ENCODE peak calls at places on chromosomes 2 and 18, in nine cellular contexts. T is AG09309; J is GM12865; S is CD8-positive, alpha-beta T cell; E is dorsolateral prefrontal cortex; X is cardiac muscle cell; I is MCF 10A; W is left ventricle myocardium inferior; N is endothelial cell. Z is an unnamed sample.

GRCh38 chr2:100819365-100820345 is at the start of gene NPAS2:
- DNase-seq in T (no peak), J (no peak), S (peak), E (peak), X (peak), I (peak), W (peak), N (peak), Z (peak)

GRCh38 chr18:48922203-48922800 is 28.5 kb downstream of the SMAD7 start:
- DNase-seq in T (no peak), J (no peak), S (no peak), E (no peak), X (no peak), I (no peak), W (no peak), N (no peak), Z (no peak)

GRCh38 chr2:20634430-20635095 is 16.3 kb downstream of the HS1BP3 start:
- DNase-seq in T (no peak), J (no peak), S (no peak), E (no peak), X (peak), I (peak), W (peak), N (no peak), Z (no peak)

GRCh38 chr2:234377761-234378341 is 119.0 kb downstream of the ARL4C start:
- DNase-seq in T (peak), J (no peak), S (no peak), E (no peak), X (peak), I (no peak), W (no peak), N (no peak), Z (no peak)

GRCh38 chr2:234961784-234962183 is 10.0 kb downstream of the SH3BP4 start:
- DNase-seq in T (no peak), J (no peak), S (no peak), E (no peak), X (no peak), I (no peak), W (no peak), N (no peak), Z (no peak)

GRCh38 chr2:177612651-177613050 is 220.1 kb downstream of the AGPS start:
- DNase-seq in T (no peak), J (no peak), S (no peak), E (no peak), X (no peak), I (no peak), W (no peak), N (no peak), Z (no peak)

GRCh38 chr2:97870396-97870843 is 125.3 kb downstream of the TMEM131 start:
- DNase-seq in T (peak), J (peak), S (peak), E (no peak), X (peak), I (peak), W (no peak), N (no peak), Z (peak)

GRCh38 chr18:476368-476767 is 24.1 kb downstream of the COLEC12 start:
- DNase-seq in T (no peak), J (no peak), S (no peak), E (no peak), X (no peak), I (no peak), W (no peak), N (no peak), Z (no peak)

GRCh38 chr2:182379235-182379634 is 47.6 kb downstream of the PDE1A start:
- DNase-seq in T (no peak), J (no peak), S (no peak), E (no peak), X (peak), I (peak), W (no peak), N (no peak), Z (no peak)

GRCh38 chr2:101038455-101039255 is 36.6 kb downstream of the RPL31 start:
- DNase-seq in T (no peak), J (peak), S (no peak), E (no peak), X (peak), I (peak), W (no peak), N (peak), Z (no peak)

GRCh38 chr2:98027955-98028593 is 32.3 kb upstream of the TMEM131 start:
- DNase-seq in T (peak), J (no peak), S (no peak), E (no peak), X (peak), I (no peak), W (no peak), N (no peak), Z (no peak)

GRCh38 chr2:43482974-43483373 is 112.9 kb downstream of the THADA start:
- DNase-seq in T (no peak), J (peak), S (no peak), E (no peak), X (peak), I (peak), W (no peak), N (no peak), Z (no peak)

GRCh38 chr2:98175811-98176210 is 88.8 kb downstream of the VWA3B start:
- DNase-seq in T (no peak), J (peak), S (no peak), E (no peak), X (peak), I (peak), W (no peak), N (no peak), Z (peak)

GRCh38 chr2:215137741-215138340 is 585 bp downstream of the ABCA12 start:
- DNase-seq in T (no peak), J (peak), S (no peak), E (no peak), X (peak), I (peak), W (no peak), N (no peak), Z (no peak)

GRCh38 chr18:63956755-63957154 is 7.7 kb downstream of the HMSD start:
- DNase-seq in T (no peak), J (no peak), S (no peak), E (no peak), X (no peak), I (no peak), W (no peak), N (no peak), Z (no peak)

GRCh38 chr2:239328306-239329191 is 72.3 kb downstream of the HDAC4 start:
- DNase-seq in T (peak), J (no peak), S (no peak), E (no peak), X (peak), I (no peak), W (peak), N (no peak), Z (no peak)

GRCh38 chr18:48472610-48473009 is 63.4 kb upstream of the ZBTB7C start:
- DNase-seq in T (no peak), J (no peak), S (no peak), E (no peak), X (peak), I (no peak), W (no peak), N (no peak), Z (no peak)

GRCh38 chr2:45839388-45840251 is 188.1 kb downstream of the PRKCE start:
- DNase-seq in T (no peak), J (no peak), S (no peak), E (no peak), X (peak), I (no peak), W (no peak), N (no peak), Z (no peak)

GRCh38 chr2:191612496-191612895 is 65.4 kb upstream of the NABP1 start:
- DNase-seq in T (peak), J (no peak), S (no peak), E (no peak), X (peak), I (peak), W (no peak), N (no peak), Z (no peak)

GRCh38 chr2:14941151-14941631 is 308.7 kb downstream of the LRATD1 start:
- DNase-seq in T (no peak), J (no peak), S (no peak), E (peak), X (no peak), I (no peak), W (peak), N (no peak), Z (no peak)

GRCh38 chr2:14942991-14943390 is 310.5 kb downstream of the LRATD1 start:
- DNase-seq in T (no peak), J (no peak), S (no peak), E (no peak), X (no peak), I (no peak), W (no peak), N (no peak), Z (no peak)

GRCh38 chr2:14944562-14945346 is 312.2 kb downstream of the LRATD1 start:
- DNase-seq in T (peak), J (peak), S (no peak), E (no peak), X (no peak), I (peak), W (no peak), N (peak), Z (no peak)
- TF ChIP-seq CTCF in T (peak), J (peak), S (no peak), E (no peak), X (no peak), I (peak), W (no peak), N (no peak), Z (peak)

GRCh38 chr2:69743847-69744264 is 1.9 kb downstream of the ANXA4 start:
- DNase-seq in T (no peak), J (no peak), S (no peak), E (no peak), X (no peak), I (no peak), W (no peak), N (no peak), Z (no peak)

GRCh38 chr2:69744456-69744855 is 2.5 kb downstream of the ANXA4 start:
- DNase-seq in T (no peak), J (no peak), S (no peak), E (no peak), X (no peak), I (no peak), W (no peak), N (no peak), Z (no peak)

GRCh38 chr2:69735696-69736095 is 6.2 kb upstream of the ANXA4 start:
- DNase-seq in T (no peak), J (no peak), S (no peak), E (no peak), X (no peak), I (no peak), W (no peak), N (no peak), Z (no peak)

GRCh38 chr2:69742170-69742952 is 427 bp downstream of the ANXA4 start:
- DNase-seq in T (no peak), J (no peak), S (no peak), E (no peak), X (peak), I (peak), W (peak), N (no peak), Z (peak)

DNA sequence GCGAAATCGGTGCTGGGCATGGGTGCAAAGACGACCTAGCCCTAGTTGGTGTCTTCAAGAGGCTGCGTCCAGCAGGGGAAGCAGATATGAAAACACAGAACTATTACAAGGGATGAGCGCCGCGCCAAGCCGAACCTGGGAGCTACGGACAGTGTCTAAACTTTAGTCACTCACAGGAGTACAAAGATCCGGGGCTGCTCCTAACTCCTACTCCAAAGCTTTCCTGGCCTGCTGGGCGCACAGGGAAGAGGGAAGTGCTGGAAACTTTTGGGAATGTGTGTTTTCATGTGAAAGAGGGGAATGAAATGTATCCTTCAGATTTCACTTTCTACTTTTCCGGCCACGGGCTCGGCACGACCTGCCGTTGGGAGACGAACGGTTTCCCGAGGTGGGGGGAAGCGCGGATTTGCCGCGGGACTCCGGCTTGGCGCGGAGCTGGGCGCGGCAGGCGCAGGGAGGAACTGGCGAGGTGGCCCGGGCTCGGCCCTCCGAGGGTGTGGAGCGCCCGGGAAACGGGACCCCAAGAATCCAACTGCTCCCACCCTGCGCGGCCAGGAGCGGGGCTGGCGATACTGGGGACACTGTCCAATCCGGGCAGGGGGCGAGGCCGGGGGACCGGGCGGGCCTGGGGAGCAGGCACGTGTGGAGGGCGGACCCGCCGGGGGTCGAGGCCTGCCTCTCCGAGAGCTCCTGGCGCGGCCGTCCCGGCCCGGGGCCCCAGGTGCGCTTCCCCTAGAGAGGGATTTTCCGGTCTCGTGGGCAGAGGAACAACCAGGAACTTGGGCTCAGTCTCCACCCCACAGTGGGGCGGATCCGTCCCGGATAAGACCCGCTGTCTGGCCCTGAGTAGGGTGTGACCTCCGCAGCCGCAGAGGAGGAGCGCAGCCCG is at the start of gene ANXA4:
- DNase-seq in T (peak), J (peak), S (peak), E (peak), X (peak), I (peak), W (peak), N (peak), Z (peak)
- TF ChIP-seq CTCF in T (peak), J (peak), S (no peak), E (no peak), X (peak), I (no peak), W (peak), N (no peak), Z (peak)

GRCh38 chr2:15746354-15747171 is 154.9 kb downstream of the DDX1 start:
- DNase-seq in T (no peak), J (no peak), S (no peak), E (no peak), X (no peak), I (no peak), W (no peak), N (no peak), Z (no peak)

GRCh38 chr2:15747172-15747550 is 155.5 kb downstream of the DDX1 start:
- DNase-seq in T (no peak), J (no peak), S (no peak), E (no peak), X (no peak), I (no peak), W (no peak), N (no peak), Z (no peak)

GRCh38 chr2:15744820-15745219 is 153.2 kb downstream of the DDX1 start:
- DNase-seq in T (no peak), J (no peak), S (no peak), E (no peak), X (no peak), I (no peak), W (no peak), N (no peak), Z (no peak)

GRCh38 chr2:15745907-15746306 is 154.2 kb downstream of the DDX1 start:
- DNase-seq in T (no peak), J (no peak), S (no peak), E (no peak), X (no peak), I (no peak), W (no peak), N (no peak), Z (no peak)

GRCh38 chr2:15745329-15745728 is 153.7 kb downstream of the DDX1 start:
- DNase-seq in T (no peak), J (no peak), S (no peak), E (no peak), X (no peak), I (no peak), W (no peak), N (no peak), Z (no peak)
- TF ChIP-seq CTCF in T (no peak), J (no peak), S (no peak), E (no peak), X (no peak), I (no peak), W (no peak), N (no peak), Z (no peak)

DNA sequence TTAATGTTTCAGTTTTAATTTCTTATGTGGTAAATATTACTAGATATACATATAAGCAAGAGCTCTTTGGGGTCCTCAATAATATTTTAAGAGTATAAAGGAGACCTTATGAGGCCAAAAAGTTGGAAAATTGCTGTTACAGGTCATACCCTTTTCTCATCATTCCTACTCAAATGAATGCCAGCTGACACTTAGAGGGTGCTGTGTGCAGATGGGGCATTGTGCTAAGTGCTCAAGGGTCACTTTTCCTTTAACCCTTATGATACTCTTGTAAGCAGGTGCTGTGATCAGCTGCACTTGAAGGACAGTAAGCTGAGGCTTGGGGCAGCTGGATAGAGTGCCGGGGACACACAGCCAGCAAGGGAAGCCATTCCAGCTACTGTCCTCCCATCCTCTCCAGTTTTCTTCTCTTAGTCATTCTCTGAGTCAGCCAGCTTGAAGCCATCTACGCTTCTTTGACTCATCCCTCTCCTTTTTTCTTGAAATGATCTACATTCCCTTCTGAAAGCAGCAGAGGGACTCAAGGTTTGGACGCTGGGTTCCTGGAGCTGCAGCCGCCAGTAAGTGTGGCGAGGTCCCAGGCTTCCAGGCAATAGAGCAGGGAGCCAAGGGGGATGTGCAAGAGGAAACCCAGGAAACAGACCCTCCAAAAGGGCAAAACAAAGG is 42.0 kb upstream of the CREB1 start:
- DNase-seq in T (peak), J (no peak), S (no peak), E (no peak), X (peak), I (peak), W (no peak), N (no peak), Z (no peak)
- TF ChIP-seq CTCF in T (peak), J (no peak), S (no peak), E (no peak), X (peak), I (peak), W (no peak), N (no peak), Z (no peak)

GRCh38 chr2:58730764-58731487 is 489.8 kb upstream of the FANCL start:
- DNase-seq in T (no peak), J (no peak), S (no peak), E (no peak), X (no peak), I (no peak), W (no peak), N (no peak), Z (no peak)
- TF ChIP-seq CTCF in T (no peak), J (no peak), S (no peak), E (no peak), X (no peak), I (no peak), W (no peak), N (no peak), Z (no peak)

GRCh38 chr2:178796079-178796677 is 11.0 kb downstream of the TTN start:
- DNase-seq in T (peak), J (peak), S (no peak), E (no peak), X (peak), I (peak), W (no peak), N (no peak), Z (peak)
- TF ChIP-seq CTCF in T (peak), J (peak), S (peak), E (peak), X (peak), I (peak), W (peak), N (peak), Z (peak)

GRCh38 chr2:146826388-146826787 is 1018.4 kb upstream of the ACVR2A start:
- DNase-seq in T (no peak), J (no peak), S (no peak), E (no peak), X (no peak), I (no peak), W (no peak), N (no peak), Z (no peak)
- TF ChIP-seq CTCF in T (no peak), J (no peak), S (no peak), E (no peak), X (no peak), I (no peak), W (no peak), N (no peak), Z (no peak)

Z was measured in GM13977.